ENCODE peak calls at places on chromosome 15, in eight cellular contexts. One of them, this sample, is unnamed.

GRCh38 chr15:95669146-95669922 is 661.2 kb upstream of the NR2F2 start:
- DNase-seq in ELR: no peak
- DNase-seq in M059J: peak
- DNase-seq in stimulated activated CD8-positive, alpha-beta memory T cell treated with anti-CD3 and anti-CD28 coated beads, Interleukin-15, amount 100 ng/mL, for 4 hours: no peak
- DNase-seq in AG10803: no peak
- DNase-seq in GM03348: peak
- DNase-seq in DMS79: no peak
- DNase-seq in activated T-helper 9 cell treated with anti-CD3 and anti-CD28 coated beads, Interleukin-2, amount 50 U/mL, for 16 hours: no peak
- DNase-seq in this sample: no peak

GRCh38 chr15:40469776-40470390 is 901 bp upstream of the CHST14 start:
- DNase-seq in ELR: peak
- DNase-seq in M059J: peak
- DNase-seq in stimulated activated CD8-positive, alpha-beta memory T cell treated with anti-CD3 and anti-CD28 coated beads, Interleukin-15, amount 100 ng/mL, for 4 hours: no peak
- DNase-seq in AG10803: no peak
- DNase-seq in GM03348: no peak
- DNase-seq in DMS79: no peak
- DNase-seq in activated T-helper 9 cell treated with anti-CD3 and anti-CD28 coated beads, Interleukin-2, amount 50 U/mL, for 16 hours: no peak
- DNase-seq in this sample: no peak

GRCh38 chr15:78317145-78317836 is 17.9 kb upstream of the SKIC8 start:
- DNase-seq in ELR: peak
- DNase-seq in M059J: peak
- DNase-seq in stimulated activated CD8-positive, alpha-beta memory T cell treated with anti-CD3 and anti-CD28 coated beads, Interleukin-15, amount 100 ng/mL, for 4 hours: no peak
- DNase-seq in AG10803: no peak
- DNase-seq in GM03348: no peak
- DNase-seq in DMS79: no peak
- DNase-seq in activated T-helper 9 cell treated with anti-CD3 and anti-CD28 coated beads, Interleukin-2, amount 50 U/mL, for 16 hours: no peak
- DNase-seq in this sample: no peak

GRCh38 chr15:40787344-40787841 is 17.6 kb downstream of the C15orf62 start:
- DNase-seq in ELR: peak
- DNase-seq in M059J: peak
- DNase-seq in stimulated activated CD8-positive, alpha-beta memory T cell treated with anti-CD3 and anti-CD28 coated beads, Interleukin-15, amount 100 ng/mL, for 4 hours: peak
- DNase-seq in AG10803: peak
- DNase-seq in GM03348: peak
- DNase-seq in DMS79: peak
- DNase-seq in activated T-helper 9 cell treated with anti-CD3 and anti-CD28 coated beads, Interleukin-2, amount 50 U/mL, for 16 hours: peak
- DNase-seq in this sample: no peak

GRCh38 chr15:80561500-80561899 is 133.6 kb upstream of the ABHD17C start:
- DNase-seq in ELR: no peak
- DNase-seq in M059J: no peak
- DNase-seq in stimulated activated CD8-positive, alpha-beta memory T cell treated with anti-CD3 and anti-CD28 coated beads, Interleukin-15, amount 100 ng/mL, for 4 hours: no peak
- DNase-seq in AG10803: peak
- DNase-seq in GM03348: peak
- DNase-seq in DMS79: no peak
- DNase-seq in activated T-helper 9 cell treated with anti-CD3 and anti-CD28 coated beads, Interleukin-2, amount 50 U/mL, for 16 hours: no peak
- DNase-seq in this sample: no peak

GRCh38 chr15:81037952-81038743 is 37.4 kb downstream of the TLNRD1 start:
- DNase-seq in ELR: no peak
- DNase-seq in M059J: no peak
- DNase-seq in stimulated activated CD8-positive, alpha-beta memory T cell treated with anti-CD3 and anti-CD28 coated beads, Interleukin-15, amount 100 ng/mL, for 4 hours: no peak
- DNase-seq in AG10803: no peak
- DNase-seq in GM03348: no peak
- DNase-seq in DMS79: no peak
- DNase-seq in activated T-helper 9 cell treated with anti-CD3 and anti-CD28 coated beads, Interleukin-2, amount 50 U/mL, for 16 hours: no peak
- DNase-seq in this sample: no peak

GRCh38 chr15:55846108-55846707 is 103.3 kb upstream of the PRTG start:
- DNase-seq in ELR: peak
- DNase-seq in M059J: peak
- DNase-seq in stimulated activated CD8-positive, alpha-beta memory T cell treated with anti-CD3 and anti-CD28 coated beads, Interleukin-15, amount 100 ng/mL, for 4 hours: no peak
- DNase-seq in AG10803: peak
- DNase-seq in GM03348: peak
- DNase-seq in DMS79: no peak
- DNase-seq in activated T-helper 9 cell treated with anti-CD3 and anti-CD28 coated beads, Interleukin-2, amount 50 U/mL, for 16 hours: no peak
- DNase-seq in this sample: peak

GRCh38 chr15:100108346-100108745 is 233.4 kb downstream of the ADAMTS17 start:
- DNase-seq in ELR: no peak
- DNase-seq in M059J: no peak
- DNase-seq in stimulated activated CD8-positive, alpha-beta memory T cell treated with anti-CD3 and anti-CD28 coated beads, Interleukin-15, amount 100 ng/mL, for 4 hours: no peak
- DNase-seq in AG10803: no peak
- DNase-seq in GM03348: no peak
- DNase-seq in DMS79: no peak
- DNase-seq in activated T-helper 9 cell treated with anti-CD3 and anti-CD28 coated beads, Interleukin-2, amount 50 U/mL, for 16 hours: no peak
- DNase-seq in this sample: no peak

GRCh38 chr15:40767838-40768491 is 1.8 kb upstream of the C15orf62 start:
- DNase-seq in ELR: no peak
- DNase-seq in M059J: no peak
- DNase-seq in stimulated activated CD8-positive, alpha-beta memory T cell treated with anti-CD3 and anti-CD28 coated beads, Interleukin-15, amount 100 ng/mL, for 4 hours: no peak
- DNase-seq in AG10803: no peak
- DNase-seq in GM03348: no peak
- DNase-seq in DMS79: no peak
- DNase-seq in activated T-helper 9 cell treated with anti-CD3 and anti-CD28 coated beads, Interleukin-2, amount 50 U/mL, for 16 hours: no peak
- DNase-seq in this sample: no peak

GRCh38 chr15:60634815-60635214 is 155.9 kb upstream of the ICE2 start:
- DNase-seq in ELR: no peak
- DNase-seq in M059J: peak
- DNase-seq in stimulated activated CD8-positive, alpha-beta memory T cell treated with anti-CD3 and anti-CD28 coated beads, Interleukin-15, amount 100 ng/mL, for 4 hours: no peak
- DNase-seq in AG10803: peak
- DNase-seq in GM03348: no peak
- DNase-seq in DMS79: no peak
- DNase-seq in activated T-helper 9 cell treated with anti-CD3 and anti-CD28 coated beads, Interleukin-2, amount 50 U/mL, for 16 hours: no peak
- DNase-seq in this sample: no peak

GRCh38 chr15:42736178-42736792 is 643 bp downstream of the CDAN1 start:
- DNase-seq in ELR: peak
- DNase-seq in M059J: peak
- DNase-seq in stimulated activated CD8-positive, alpha-beta memory T cell treated with anti-CD3 and anti-CD28 coated beads, Interleukin-15, amount 100 ng/mL, for 4 hours: no peak
- DNase-seq in AG10803: no peak
- DNase-seq in GM03348: peak
- DNase-seq in DMS79: no peak
- DNase-seq in activated T-helper 9 cell treated with anti-CD3 and anti-CD28 coated beads, Interleukin-2, amount 50 U/mL, for 16 hours: no peak
- DNase-seq in this sample: peak

GRCh38 chr15:77579498-77580188 is 53.1 kb downstream of the LINGO1 start:
- DNase-seq in ELR: no peak
- DNase-seq in M059J: no peak
- DNase-seq in stimulated activated CD8-positive, alpha-beta memory T cell treated with anti-CD3 and anti-CD28 coated beads, Interleukin-15, amount 100 ng/mL, for 4 hours: no peak
- DNase-seq in AG10803: no peak
- DNase-seq in GM03348: no peak
- DNase-seq in DMS79: no peak
- DNase-seq in activated T-helper 9 cell treated with anti-CD3 and anti-CD28 coated beads, Interleukin-2, amount 50 U/mL, for 16 hours: no peak
- DNase-seq in this sample: no peak

GRCh38 chr15:86553116-86553515 is 473.4 kb downstream of the AGBL1 start:
- DNase-seq in ELR: no peak
- DNase-seq in M059J: no peak
- DNase-seq in stimulated activated CD8-positive, alpha-beta memory T cell treated with anti-CD3 and anti-CD28 coated beads, Interleukin-15, amount 100 ng/mL, for 4 hours: no peak
- DNase-seq in AG10803: no peak
- DNase-seq in GM03348: no peak
- DNase-seq in DMS79: no peak
- DNase-seq in activated T-helper 9 cell treated with anti-CD3 and anti-CD28 coated beads, Interleukin-2, amount 50 U/mL, for 16 hours: no peak
- DNase-seq in this sample: no peak

GRCh38 chr15:34855893-34856292 is 60.5 kb upstream of the ACTC1 start:
- DNase-seq in ELR: peak
- DNase-seq in M059J: peak
- DNase-seq in stimulated activated CD8-positive, alpha-beta memory T cell treated with anti-CD3 and anti-CD28 coated beads, Interleukin-15, amount 100 ng/mL, for 4 hours: no peak
- DNase-seq in AG10803: peak
- DNase-seq in GM03348: peak
- DNase-seq in DMS79: no peak
- DNase-seq in activated T-helper 9 cell treated with anti-CD3 and anti-CD28 coated beads, Interleukin-2, amount 50 U/mL, for 16 hours: no peak
- DNase-seq in this sample: peak

GRCh38 chr15:56353740-56354139 is 11.5 kb upstream of the TEX9 start:
- DNase-seq in ELR: no peak
- DNase-seq in M059J: no peak
- DNase-seq in stimulated activated CD8-positive, alpha-beta memory T cell treated with anti-CD3 and anti-CD28 coated beads, Interleukin-15, amount 100 ng/mL, for 4 hours: no peak
- DNase-seq in AG10803: no peak
- DNase-seq in GM03348: no peak
- DNase-seq in DMS79: no peak
- DNase-seq in activated T-helper 9 cell treated with anti-CD3 and anti-CD28 coated beads, Interleukin-2, amount 50 U/mL, for 16 hours: no peak
- DNase-seq in this sample: no peak

GRCh38 chr15:28114721-28115622 is 15.9 kb upstream of the OCA2 start:
- DNase-seq in ELR: peak
- DNase-seq in M059J: no peak
- DNase-seq in stimulated activated CD8-positive, alpha-beta memory T cell treated with anti-CD3 and anti-CD28 coated beads, Interleukin-15, amount 100 ng/mL, for 4 hours: no peak
- DNase-seq in AG10803: no peak
- DNase-seq in GM03348: no peak
- DNase-seq in DMS79: no peak
- DNase-seq in activated T-helper 9 cell treated with anti-CD3 and anti-CD28 coated beads, Interleukin-2, amount 50 U/mL, for 16 hours: no peak
- DNase-seq in this sample: no peak

GRCh38 chr15:26102988-26103387 is 239.9 kb upstream of the ATP10A start:
- DNase-seq in ELR: no peak
- DNase-seq in M059J: peak
- DNase-seq in stimulated activated CD8-positive, alpha-beta memory T cell treated with anti-CD3 and anti-CD28 coated beads, Interleukin-15, amount 100 ng/mL, for 4 hours: no peak
- DNase-seq in AG10803: peak
- DNase-seq in GM03348: peak
- DNase-seq in DMS79: no peak
- DNase-seq in activated T-helper 9 cell treated with anti-CD3 and anti-CD28 coated beads, Interleukin-2, amount 50 U/mL, for 16 hours: no peak
- DNase-seq in this sample: no peak

GRCh38 chr15:61000276-61000675 is 228.8 kb downstream of the RORA start:
- DNase-seq in ELR: no peak
- DNase-seq in M059J: no peak
- DNase-seq in stimulated activated CD8-positive, alpha-beta memory T cell treated with anti-CD3 and anti-CD28 coated beads, Interleukin-15, amount 100 ng/mL, for 4 hours: no peak
- DNase-seq in AG10803: no peak
- DNase-seq in GM03348: no peak
- DNase-seq in DMS79: no peak
- DNase-seq in activated T-helper 9 cell treated with anti-CD3 and anti-CD28 coated beads, Interleukin-2, amount 50 U/mL, for 16 hours: no peak
- DNase-seq in this sample: no peak

GRCh38 chr15:54026258-54026657 is 48.0 kb downstream of the UNC13C start:
- DNase-seq in ELR: no peak
- DNase-seq in M059J: no peak
- DNase-seq in stimulated activated CD8-positive, alpha-beta memory T cell treated with anti-CD3 and anti-CD28 coated beads, Interleukin-15, amount 100 ng/mL, for 4 hours: no peak
- DNase-seq in AG10803: no peak
- DNase-seq in GM03348: no peak
- DNase-seq in DMS79: no peak
- DNase-seq in activated T-helper 9 cell treated with anti-CD3 and anti-CD28 coated beads, Interleukin-2, amount 50 U/mL, for 16 hours: no peak
- DNase-seq in this sample: no peak

GRCh38 chr15:61049003-61049402 is 180.1 kb downstream of the RORA start:
- DNase-seq in ELR: no peak
- DNase-seq in M059J: no peak
- DNase-seq in stimulated activated CD8-positive, alpha-beta memory T cell treated with anti-CD3 and anti-CD28 coated beads, Interleukin-15, amount 100 ng/mL, for 4 hours: no peak
- DNase-seq in AG10803: peak
- DNase-seq in GM03348: peak
- DNase-seq in DMS79: no peak
- DNase-seq in activated T-helper 9 cell treated with anti-CD3 and anti-CD28 coated beads, Interleukin-2, amount 50 U/mL, for 16 hours: no peak
- DNase-seq in this sample: no peak

GRCh38 chr15:73515520-73515919 is 72.6 kb downstream of the REC114 start:
- DNase-seq in ELR: no peak
- DNase-seq in M059J: no peak
- DNase-seq in stimulated activated CD8-positive, alpha-beta memory T cell treated with anti-CD3 and anti-CD28 coated beads, Interleukin-15, amount 100 ng/mL, for 4 hours: no peak
- DNase-seq in AG10803: no peak
- DNase-seq in GM03348: no peak
- DNase-seq in DMS79: no peak
- DNase-seq in activated T-helper 9 cell treated with anti-CD3 and anti-CD28 coated beads, Interleukin-2, amount 50 U/mL, for 16 hours: no peak
- DNase-seq in this sample: no peak

GRCh38 chr15:71547066-71547465 is 263.3 kb upstream of the NR2E3 start:
- DNase-seq in ELR: no peak
- DNase-seq in M059J: no peak
- DNase-seq in stimulated activated CD8-positive, alpha-beta memory T cell treated with anti-CD3 and anti-CD28 coated beads, Interleukin-15, amount 100 ng/mL, for 4 hours: no peak
- DNase-seq in AG10803: peak
- DNase-seq in GM03348: peak
- DNase-seq in DMS79: no peak
- DNase-seq in activated T-helper 9 cell treated with anti-CD3 and anti-CD28 coated beads, Interleukin-2, amount 50 U/mL, for 16 hours: no peak
- DNase-seq in this sample: no peak

GRCh38 chr15:39918688-39919385 is 1.2 kb downstream of the GPR176 start:
- DNase-seq in ELR: peak
- DNase-seq in M059J: peak
- DNase-seq in stimulated activated CD8-positive, alpha-beta memory T cell treated with anti-CD3 and anti-CD28 coated beads, Interleukin-15, amount 100 ng/mL, for 4 hours: no peak
- DNase-seq in AG10803: peak
- DNase-seq in GM03348: peak
- DNase-seq in DMS79: no peak
- DNase-seq in activated T-helper 9 cell treated with anti-CD3 and anti-CD28 coated beads, Interleukin-2, amount 50 U/mL, for 16 hours: no peak
- DNase-seq in this sample: peak

GRCh38 chr15:67521770-67522568 is 1.0 kb downstream of the C15orf61 start:
- DNase-seq in ELR: peak
- DNase-seq in M059J: peak
- DNase-seq in stimulated activated CD8-positive, alpha-beta memory T cell treated with anti-CD3 and anti-CD28 coated beads, Interleukin-15, amount 100 ng/mL, for 4 hours: no peak
- DNase-seq in AG10803: peak
- DNase-seq in GM03348: peak
- DNase-seq in DMS79: no peak
- DNase-seq in activated T-helper 9 cell treated with anti-CD3 and anti-CD28 coated beads, Interleukin-2, amount 50 U/mL, for 16 hours: no peak
- DNase-seq in this sample: no peak

GRCh38 chr15:99052205-99052604 is 44.6 kb upstream of the PGPEP1L start:
- DNase-seq in ELR: no peak
- DNase-seq in M059J: no peak
- DNase-seq in stimulated activated CD8-positive, alpha-beta memory T cell treated with anti-CD3 and anti-CD28 coated beads, Interleukin-15, amount 100 ng/mL, for 4 hours: no peak
- DNase-seq in AG10803: no peak
- DNase-seq in GM03348: no peak
- DNase-seq in DMS79: no peak
- DNase-seq in activated T-helper 9 cell treated with anti-CD3 and anti-CD28 coated beads, Interleukin-2, amount 50 U/mL, for 16 hours: no peak
- DNase-seq in this sample: no peak

GRCh38 chr15:49468440-49468839 is 45.4 kb downstream of the FGF7 start:
- DNase-seq in ELR: peak
- DNase-seq in M059J: peak
- DNase-seq in stimulated activated CD8-positive, alpha-beta memory T cell treated with anti-CD3 and anti-CD28 coated beads, Interleukin-15, amount 100 ng/mL, for 4 hours: no peak
- DNase-seq in AG10803: peak
- DNase-seq in GM03348: peak
- DNase-seq in DMS79: no peak
- DNase-seq in activated T-helper 9 cell treated with anti-CD3 and anti-CD28 coated beads, Interleukin-2, amount 50 U/mL, for 16 hours: no peak
- DNase-seq in this sample: no peak

GRCh38 chr15:71485094-71485693 is 325.2 kb upstream of the NR2E3 start:
- DNase-seq in ELR: peak
- DNase-seq in M059J: no peak
- DNase-seq in stimulated activated CD8-positive, alpha-beta memory T cell treated with anti-CD3 and anti-CD28 coated beads, Interleukin-15, amount 100 ng/mL, for 4 hours: no peak
- DNase-seq in AG10803: no peak
- DNase-seq in GM03348: no peak
- DNase-seq in DMS79: no peak
- DNase-seq in activated T-helper 9 cell treated with anti-CD3 and anti-CD28 coated beads, Interleukin-2, amount 50 U/mL, for 16 hours: no peak
- DNase-seq in this sample: no peak

GRCh38 chr15:48507416-48508065 is 138.0 kb downstream of the FBN1 start:
- DNase-seq in ELR: peak
- DNase-seq in M059J: peak
- DNase-seq in stimulated activated CD8-positive, alpha-beta memory T cell treated with anti-CD3 and anti-CD28 coated beads, Interleukin-15, amount 100 ng/mL, for 4 hours: no peak
- DNase-seq in AG10803: peak
- DNase-seq in GM03348: peak
- DNase-seq in DMS79: peak
- DNase-seq in activated T-helper 9 cell treated with anti-CD3 and anti-CD28 coated beads, Interleukin-2, amount 50 U/mL, for 16 hours: no peak
- DNase-seq in this sample: peak

GRCh38 chr15:93694038-93694437 is 537.3 kb upstream of the MCTP2 start:
- DNase-seq in ELR: no peak
- DNase-seq in M059J: no peak
- DNase-seq in stimulated activated CD8-positive, alpha-beta memory T cell treated with anti-CD3 and anti-CD28 coated beads, Interleukin-15, amount 100 ng/mL, for 4 hours: no peak
- DNase-seq in AG10803: no peak
- DNase-seq in GM03348: no peak
- DNase-seq in DMS79: no peak
- DNase-seq in activated T-helper 9 cell treated with anti-CD3 and anti-CD28 coated beads, Interleukin-2, amount 50 U/mL, for 16 hours: no peak
- DNase-seq in this sample: no peak